ENCODE peak calls at places on chromosomes 5 and 9, in seven cellular contexts. B, Z, Y, U, O, D and E are unnamed samples.
A peak's percentile ranks its signal among the peaks of the same experiment; 100 is the strongest.

GRCh38 chr9:134024828-134025605 is at the start of gene BRD3OS:
- DNase-seq in B (peak; percentile 98), Z (peak; percentile 96), Y (peak; percentile 98), U (peak; percentile 98), O (peak; percentile 100), D (peak; percentile 94), E (peak; percentile 94)

GRCh38 chr5:168117469-168117868 is 174.0 kb upstream of the WWC1 start:
- DNase-seq in B (no peak), Z (no peak), Y (peak; percentile 20), U (no peak), O (no peak), D (no peak), E (no peak)

GRCh38 chr5:86679529-86679928 is 61.8 kb downstream of the COX7C start:
- DNase-seq in B (peak; percentile 2), Z (peak; percentile 34), Y (peak; percentile 62), U (peak; percentile 83), O (peak; percentile 88), D (peak; percentile 41), E (peak; percentile 1)

GRCh38 chr5:7410936-7411511 is 15.1 kb downstream of the ADCY2 start:
- DNase-seq in B (no peak), Z (no peak), Y (no peak), U (no peak), O (no peak), D (no peak), E (no peak)

GRCh38 chr5:112116372-112116771 is 302.7 kb downstream of the EPB41L4A start:
- DNase-seq in B (no peak), Z (no peak), Y (no peak), U (no peak), O (no peak), D (no peak), E (no peak)

GRCh38 chr5:81971086-81971693 is 633 bp upstream of the ATG10 start:
- DNase-seq in B (no peak), Z (peak; percentile 1), Y (peak; percentile 64), U (peak; percentile 11), O (peak; percentile 24), D (peak; percentile 23), E (no peak)

GRCh38 chr5:6837519-6838110 is 124.4 kb downstream of the TENT4A start:
- DNase-seq in B (no peak), Z (no peak), Y (peak; percentile 14), U (no peak), O (no peak), D (no peak), E (peak; percentile 33)

GRCh38 chr5:150514708-150515211 is 6.8 kb downstream of the NDST1 start:
- DNase-seq in B (no peak), Z (no peak), Y (peak; percentile 79), U (peak; percentile 75), O (no peak), D (no peak), E (no peak)

GRCh38 chr9:79501546-79501945 is 70.2 kb upstream of the TLE4 start:
- DNase-seq in B (no peak), Z (no peak), Y (no peak), U (no peak), O (no peak), D (no peak), E (no peak)

GRCh38 chr5:35131723-35132122 is 84.0 kb upstream of the AGXT2 start:
- DNase-seq in B (no peak), Z (no peak), Y (no peak), U (no peak), O (peak; percentile 16), D (no peak), E (no peak)

GRCh38 chr5:16427572-16427971 is 38.0 kb downstream of the ZNF622 start:
- DNase-seq in B (peak; percentile 52), Z (peak; percentile 25), Y (no peak), U (no peak), O (no peak), D (no peak), E (no peak)

GRCh38 chr9:127765418-127765817 is 13.0 kb downstream of the SH2D3C start:
- DNase-seq in B (no peak), Z (no peak), Y (no peak), U (no peak), O (no peak), D (no peak), E (no peak)

GRCh38 chr9:134221273-134222017 is 57.1 kb upstream of the RNU6ATAC start:
- DNase-seq in B (no peak), Z (no peak), Y (peak; percentile 70), U (no peak), O (no peak), D (no peak), E (no peak)

GRCh38 chr9:119667163-119667562 is 297.9 kb upstream of the BRINP1 start:
- DNase-seq in B (no peak), Z (no peak), Y (no peak), U (no peak), O (no peak), D (no peak), E (no peak)

GRCh38 chr9:116154976-116155699 is 1.5 kb downstream of the PAPPA start:
- DNase-seq in B (no peak), Z (no peak), Y (no peak), U (no peak), O (peak; percentile 86), D (no peak), E (no peak)